ENCODE peak calls at places on chromosomes 11 and 22, in nine cellular contexts. Y is hippocampal formation; O is activated CD4-positive, alpha-beta T cell treated with anti-CD3 and anti-CD28 coated beads, Interleukin-2, amount 10 ng/mL, durations not matched to agents 7 days and 5 days; N is activated CD4-positive, CD25-positive, alpha-beta regulatory T cell treated with anti-CD3 and anti-CD28 coated beads, Interleukin-2, amount 50 U/mL, for 72 hours; K is activated naive CD4-positive, alpha-beta T cell treated with anti-CD3 and anti-CD28 coated beads, Interleukin-2, amount 10 ng/mL, durations not matched to agents 7 days and 5 days; M is posterior cingulate gyrus; Z is COR-L47; D is IMR-90; T is A172. P is an unnamed sample.

GRCh38 chr22:19974935-19975706 is 33.5 kb upstream of the TXNRD2 start:
- DNase-seq in T (peak), O (no peak), D (no peak), Z (peak), N (no peak), Y (no peak), M (no peak), K (no peak), P (no peak)

GRCh38 chr11:116732740-116733385 is 39.9 kb downstream of the BUD13 start:
- DNase-seq in T (peak), Y (no peak), Z (peak), N (peak), O (peak), M (no peak), K (peak), D (peak), P (peak)

GRCh38 chr22:46966846-46967245 is 204.4 kb downstream of the TBC1D22A start:
- DNase-seq in K (no peak), D (no peak), N (no peak), M (no peak), O (no peak), T (no peak), Z (no peak), Y (no peak), P (no peak)

GRCh38 chr11:117037279-117037951 is 60.8 kb downstream of the SIK3 start:
- DNase-seq in K (no peak), D (no peak), Y (peak), M (no peak), T (no peak), Z (no peak), N (no peak), O (no peak), P (no peak)

GRCh38 chr11:33713162-33713913 is 12.7 kb upstream of the C11orf91 start:
- DNase-seq in Z (no peak), N (no peak), T (no peak), K (no peak), O (no peak), Y (no peak), D (no peak), M (no peak), P (no peak)

GRCh38 chr11:88353386-88353785 is 15.8 kb upstream of the CTSC start:
- DNase-seq in K (no peak), O (no peak), M (no peak), T (no peak), Y (no peak), D (no peak), Z (no peak), N (no peak), P (no peak)

GRCh38 chr11:65262775-65263174 is 1.0 kb downstream of the POLA2 start:
- DNase-seq in K (no peak), D (no peak), N (no peak), M (no peak), T (no peak), Y (no peak), O (no peak), Z (no peak), P (no peak)

GRCh38 chr11:2186669-2187266 is 15.2 kb upstream of the TH start:
- DNase-seq in O (peak), N (no peak), T (peak), Y (no peak), M (no peak), K (peak), D (no peak), Z (peak), P (peak)

GRCh38 chr11:43012606-43013005 is 299.2 kb upstream of the API5 start:
- DNase-seq in K (no peak), T (no peak), Y (peak), D (no peak), M (no peak), Z (no peak), O (no peak), N (no peak), P (no peak)

GRCh38 chr11:117985953-117986887 is at the start of gene IL10RA:
- DNase-seq in D (peak), Z (peak), Y (peak), T (peak), M (peak), O (peak), N (peak), K (peak), P (peak)

GRCh38 chr11:3916962-3917361 is 61.5 kb downstream of the STIM1 start:
- DNase-seq in Z (no peak), D (no peak), T (no peak), K (no peak), O (no peak), M (no peak), N (no peak), Y (no peak), P (no peak)

GRCh38 chr11:13465909-13466371 is 2.9 kb upstream of the BTBD10 start:
- DNase-seq in Z (peak), T (peak), O (no peak), N (no peak), M (no peak), K (no peak), D (peak), Y (peak), P (peak)

GRCh38 chr11:46272816-46273427 is 4.5 kb upstream of the CREB3L1 start:
- DNase-seq in Y (no peak), Z (no peak), T (peak), M (no peak), D (peak), K (no peak), O (no peak), N (no peak), P (peak)

GRCh38 chr11:12188548-12189317 is 78.3 kb downstream of the MICAL2 start:
- DNase-seq in D (no peak), M (no peak), T (no peak), K (no peak), O (no peak), N (no peak), Z (no peak), Y (no peak), P (no peak)

GRCh38 chr11:16240687-16241086 is 115.7 kb downstream of the SOX6 start:
- DNase-seq in M (no peak), T (no peak), O (no peak), Z (no peak), Y (no peak), D (no peak), K (no peak), N (no peak), P (no peak)

GRCh38 chr11:102530558-102530957 is at the start of gene MMP7:
- DNase-seq in N (no peak), Z (no peak), D (peak), O (no peak), K (no peak), Y (no peak), T (no peak), M (no peak), P (peak)

GRCh38 chr11:12410006-12410728 is 32.8 kb downstream of the PARVA start:
- DNase-seq in N (no peak), D (peak), Y (peak), K (no peak), O (no peak), T (peak), Z (peak), M (peak), P (peak)